ENCODE peak calls at places on chromosomes 3 and 15, in six cellular contexts. One of them, this sample, is unnamed.

GRCh38 chr3:54366839-54367238 is 244.5 kb downstream of the CACNA2D3 start:
- DNase-seq in fibroblast of the conjunctiva: no peak
- DNase-seq in ELR: no peak
- DNase-seq in endothelial cell of umbilical vein: no peak
- DNase-seq in activated naive CD8-positive, alpha-beta T cell treated with anti-CD3 and anti-CD28 coated beads for 36 hours: no peak
- DNase-seq in sigmoid colon: no peak
- DNase-seq in this sample: no peak

GRCh38 chr3:86464180-86464579 is 526.8 kb downstream of the VGLL3 start:
- DNase-seq in sigmoid colon: no peak
- DNase-seq in activated naive CD8-positive, alpha-beta T cell treated with anti-CD3 and anti-CD28 coated beads for 36 hours: no peak
- DNase-seq in ELR: no peak
- DNase-seq in endothelial cell of umbilical vein: no peak
- DNase-seq in fibroblast of the conjunctiva: no peak
- DNase-seq in this sample: no peak

GRCh38 chr15:67189326-67190051 is 65.0 kb downstream of the AAGAB start:
- DNase-seq in endothelial cell of umbilical vein: no peak
- DNase-seq in activated naive CD8-positive, alpha-beta T cell treated with anti-CD3 and anti-CD28 coated beads for 36 hours: no peak
- DNase-seq in ELR: no peak
- DNase-seq in fibroblast of the conjunctiva: no peak
- DNase-seq in sigmoid colon: peak; percentile 93
- DNase-seq in this sample: no peak

GRCh38 chr3:64686446-64686908 is 1.3 kb downstream of the ADAMTS9 start:
- DNase-seq in endothelial cell of umbilical vein: peak; percentile 77
- DNase-seq in fibroblast of the conjunctiva: no peak
- DNase-seq in sigmoid colon: no peak
- DNase-seq in activated naive CD8-positive, alpha-beta T cell treated with anti-CD3 and anti-CD28 coated beads for 36 hours: no peak
- DNase-seq in ELR: peak; percentile 11
- DNase-seq in this sample: peak; percentile 2

GRCh38 chr3:59820352-59820934 is 770.6 kb upstream of the CFAP20DC start:
- DNase-seq in ELR: peak; percentile 58
- DNase-seq in endothelial cell of umbilical vein: no peak
- DNase-seq in fibroblast of the conjunctiva: no peak
- DNase-seq in activated naive CD8-positive, alpha-beta T cell treated with anti-CD3 and anti-CD28 coated beads for 36 hours: no peak
- DNase-seq in sigmoid colon: no peak
- DNase-seq in this sample: peak; percentile 91

GRCh38 chr3:71008350-71008923 is 575.1 kb downstream of the FOXP1 start:
- DNase-seq in endothelial cell of umbilical vein: peak; percentile 72
- DNase-seq in ELR: no peak
- DNase-seq in fibroblast of the conjunctiva: no peak
- DNase-seq in sigmoid colon: no peak
- DNase-seq in activated naive CD8-positive, alpha-beta T cell treated with anti-CD3 and anti-CD28 coated beads for 36 hours: no peak
- DNase-seq in this sample: no peak

GRCh38 chr3:24494616-24495333 is at the start of gene THRB:
- DNase-seq in activated naive CD8-positive, alpha-beta T cell treated with anti-CD3 and anti-CD28 coated beads for 36 hours: peak; percentile 27
- DNase-seq in fibroblast of the conjunctiva: peak; percentile 39
- DNase-seq in sigmoid colon: peak; percentile 87
- DNase-seq in endothelial cell of umbilical vein: peak; percentile 48
- DNase-seq in ELR: peak; percentile 35
- DNase-seq in this sample: peak; percentile 72

GRCh38 chr15:70562906-70563305 is 200.5 kb downstream of the UACA start:
- DNase-seq in endothelial cell of umbilical vein: no peak
- DNase-seq in sigmoid colon: peak; percentile 22
- DNase-seq in ELR: no peak
- DNase-seq in activated naive CD8-positive, alpha-beta T cell treated with anti-CD3 and anti-CD28 coated beads for 36 hours: no peak
- DNase-seq in fibroblast of the conjunctiva: no peak
- DNase-seq in this sample: no peak

This sample was measured in PC-3.